ENCODE peak calls at places on chromosomes 12 and 14, in five cellular contexts. T, V, L, S and A are unnamed samples.

GRCh38 chr14:101474563-101475467 is 86.5 kb upstream of the DIO3 start:
- DNase-seq in T (no peak), V (no peak), L (no peak), S (no peak), A (no peak)

GRCh38 chr12:95099270-95099790 is 25.9 kb upstream of the NR2C1 start:
- DNase-seq in T (no peak), V (no peak), L (no peak), S (no peak), A (no peak)

GRCh38 chr12:45324391-45324790 is 108.5 kb downstream of the ANO6 start:
- DNase-seq in T (no peak), V (no peak), L (no peak), S (no peak), A (no peak)

GRCh38 chr14:75257241-75257640 is 21.4 kb upstream of the FOS start:
- DNase-seq in T (no peak), V (no peak), L (no peak), S (no peak), A (no peak)

GRCh38 chr12:92552412-92553108 is 150.2 kb upstream of the PLEKHG7 start:
- DNase-seq in T (no peak), V (no peak), L (no peak), S (no peak), A (no peak)

GRCh38 chr12:126752021-126752420 is 1514.9 kb upstream of the TMEM132C start:
- DNase-seq in T (no peak), V (no peak), L (no peak), S (no peak), A (no peak)

GRCh38 chr14:49497725-49498348 is 88.3 kb downstream of the RPS29 start:
- DNase-seq in T (peak; percentile 77), V (no peak), L (no peak), S (no peak), A (no peak)

GRCh38 chr12:129052373-129052772 is 199.1 kb downstream of the GLT1D1 start:
- DNase-seq in T (no peak), V (no peak), L (no peak), S (no peak), A (no peak)

GRCh38 chr12:92408072-92408900 is 262.6 kb upstream of the BTG1 start:
- DNase-seq in T (peak; percentile 83), V (no peak), L (peak; percentile 17), S (no peak), A (no peak)

GRCh38 chr12:78863482-78864427 is 819 bp upstream of the SYT1 start:
- DNase-seq in T (no peak), V (no peak), L (no peak), S (no peak), A (no peak)

GRCh38 chr12:122537021-122537420 is 10.0 kb downstream of the KNTC1 start:
- DNase-seq in T (no peak), V (no peak), L (no peak), S (no peak), A (no peak)

GRCh38 chr12:1966561-1967211 is 37.6 kb downstream of the DCP1B start:
- DNase-seq in T (no peak), V (no peak), L (no peak), S (peak; percentile 35), A (no peak)

GRCh38 chr14:23414254-23414653 is 6.2 kb upstream of the MYH6 start:
- DNase-seq in T (no peak), V (no peak), L (no peak), S (no peak), A (no peak)

GRCh38 chr12:12582895-12583303 is 20.2 kb upstream of the DUSP16 start:
- DNase-seq in T (peak; percentile 62), V (no peak), L (no peak), S (no peak), A (no peak)

GRCh38 chr14:101495827-101496778 is 65.2 kb upstream of the DIO3 start:
- DNase-seq in T (no peak), V (no peak), L (no peak), S (no peak), A (no peak)

GRCh38 chr14:104224516-104225281 is 86.3 kb downstream of the KIF26A start:
- DNase-seq in T (peak; percentile 15), V (no peak), L (no peak), S (peak; percentile 28), A (peak; percentile 11)

GRCh38 chr12:107767466-107767865 is 6.5 kb upstream of the PRDM4 start:
- DNase-seq in T (no peak), V (no peak), L (no peak), S (no peak), A (no peak)

GRCh38 chr14:27712364-27712763 is 1054.2 kb upstream of the FOXG1 start:
- DNase-seq in T (no peak), V (no peak), L (no peak), S (no peak), A (no peak)

GRCh38 chr12:124569375-124570148 is 2.1 kb upstream of the NCOR2 start:
- DNase-seq in T (no peak), V (no peak), L (no peak), S (no peak), A (no peak)

GRCh38 chr14:102694530-102695171 is 82.6 kb upstream of the TRAF3 start:
- DNase-seq in T (peak; percentile 80), V (peak; percentile 46), L (peak; percentile 41), S (peak; percentile 42), A (peak; percentile 8)

GRCh38 chr12:89225808-89226368 is 126.4 kb downstream of the DUSP6 start:
- DNase-seq in T (peak; percentile 54), V (no peak), L (peak; percentile 41), S (peak; percentile 9), A (no peak)

GRCh38 chr12:112419269-112420133 is 754 bp downstream of the PTPN11 start:
- DNase-seq in T (peak; percentile 60), V (no peak), L (peak; percentile 83), S (peak; percentile 67), A (no peak)

GRCh38 chr12:101747695-101748094 is 8.4 kb upstream of the SYCP3 start:
- DNase-seq in T (no peak), V (no peak), L (no peak), S (no peak), A (no peak)

GRCh38 chr12:109766251-109766778 is 52.7 kb downstream of the FAM222A start:
- DNase-seq in T (no peak), V (no peak), L (no peak), S (no peak), A (no peak)

GRCh38 chr12:54033980-54034783 is 1.3 kb downstream of the HOXC5 start:
- DNase-seq in T (no peak), V (no peak), L (no peak), S (no peak), A (no peak)

GRCh38 chr12:8145754-8146415 is 10.9 kb upstream of the ZNF705A start:
- DNase-seq in T (no peak), V (no peak), L (peak; percentile 14), S (peak; percentile 63), A (no peak)

GRCh38 chr12:93567174-93567573 is 5.3 kb upstream of the SOCS2 start:
- DNase-seq in T (no peak), V (no peak), L (no peak), S (no peak), A (no peak)
- H3K27ac ChIP-seq in T (no peak overlapping the region), V (no peak overlapping the region), L (no peak overlapping the region), S (no peak overlapping the region), A (no peak overlapping the region)

GRCh38 chr12:32681272-32681671 is 2.2 kb downstream of the DNM1L start:
- DNase-seq in T (no peak), V (no peak), L (no peak), S (no peak), A (no peak)

GRCh38 chr12:32686340-32686739 is 7.2 kb downstream of the DNM1L start:
- DNase-seq in T (no peak), V (no peak), L (no peak), S (no peak), A (no peak)

GRCh38 chr12:32679091-32679909 is at the start of gene DNM1L:
- DNase-seq in T (peak; percentile 95), V (peak; percentile 91), L (peak; percentile 91), S (peak; percentile 96), A (peak; percentile 93)

GRCh38 chr12:32679910-32680217 is 763 bp downstream of the DNM1L start:
- DNase-seq in T (no peak), V (no peak), L (no peak), S (no peak), A (no peak)

GRCh38 chr12:32680787-32681186 is 1.7 kb downstream of the DNM1L start:
- DNase-seq in T (no peak), V (no peak), L (no peak), S (no peak), A (no peak)
- H3K27ac ChIP-seq in T (no peak overlapping the region), V (no peak overlapping the region), L (peak overlapping the region; percentile 87), S (no peak overlapping the region), A (no peak overlapping the region)

DNA sequence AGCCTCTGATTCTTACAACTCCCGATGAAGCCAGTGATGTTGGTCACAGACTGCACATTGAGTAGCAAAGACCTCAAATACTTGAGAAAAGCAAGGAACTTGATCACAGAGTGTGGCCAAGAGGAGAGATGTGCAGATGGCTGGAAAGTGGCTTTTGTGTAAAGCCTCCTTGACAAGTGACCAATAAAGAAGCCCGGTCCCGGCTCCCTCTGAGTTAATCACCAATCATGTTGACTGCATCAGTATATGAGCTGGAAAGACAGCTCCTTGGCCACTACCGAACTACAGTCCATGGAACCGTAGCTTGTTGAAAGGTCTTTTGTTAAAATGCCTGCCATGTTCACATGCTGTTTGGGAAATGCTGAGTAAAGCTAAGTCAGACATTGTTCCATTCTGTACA is 23.7 kb upstream of the SERPINA6 start:
- DNase-seq in T (no peak), V (no peak), L (no peak), S (no peak), A (no peak)
- H3K27ac ChIP-seq in T (no peak overlapping the region), V (no peak overlapping the region), L (no peak overlapping the region), S (no peak overlapping the region), A (no peak overlapping the region)

GRCh38 chr12:30969606-30970395 is 43.3 kb downstream of the TSPAN11 start:
- DNase-seq in T (no peak), V (no peak), L (no peak), S (no peak), A (no peak)

GRCh38 chr12:30973171-30973570 is 46.6 kb downstream of the TSPAN11 start:
- DNase-seq in T (no peak), V (no peak), L (no peak), S (no peak), A (no peak)

GRCh38 chr12:30973830-30974229 is 47.3 kb downstream of the TSPAN11 start:
- DNase-seq in T (no peak), V (no peak), L (no peak), S (no peak), A (no peak)

GRCh38 chr12:30970559-30971202 is 44.1 kb downstream of the TSPAN11 start:
- DNase-seq in T (no peak), V (no peak), L (no peak), S (peak; percentile 37), A (no peak)

GRCh38 chr12:30972035-30972434 is 45.5 kb downstream of the TSPAN11 start:
- DNase-seq in T (no peak), V (no peak), L (no peak), S (no peak), A (no peak)
- H3K27ac ChIP-seq in T (no peak overlapping the region), V (no peak overlapping the region), L (no peak overlapping the region), S (no peak overlapping the region), A (no peak overlapping the region)

DNA sequence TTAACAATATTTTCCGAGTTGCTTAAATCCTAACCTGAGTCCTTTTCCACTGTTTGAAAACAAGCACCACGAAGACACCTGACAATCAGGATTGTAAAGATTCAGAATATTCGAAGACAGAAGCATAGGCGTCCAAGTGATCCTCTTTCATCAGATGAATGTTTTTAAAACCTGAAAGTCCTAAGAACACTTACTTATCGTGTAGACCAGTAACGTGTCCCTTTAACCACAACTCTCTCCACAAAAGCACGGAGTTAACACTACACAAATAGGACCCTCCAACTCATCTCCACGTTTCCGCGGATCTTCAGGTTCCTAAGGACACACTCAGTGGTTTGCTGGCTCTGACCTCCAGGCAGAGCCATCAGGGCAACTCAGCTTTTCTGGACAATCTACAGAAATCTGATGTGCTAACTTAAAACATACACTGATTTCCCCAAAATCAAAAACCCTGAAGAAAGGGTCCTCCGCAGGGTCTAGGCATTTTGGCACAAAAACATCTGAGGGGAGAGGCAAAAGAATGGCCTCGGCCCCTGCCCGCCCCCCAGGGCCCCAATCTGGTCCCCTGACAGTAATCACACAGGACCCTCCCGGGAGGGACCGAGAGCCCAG is 1.1 kb downstream of the DICER1 start:
- DNase-seq in T (peak; percentile 39), V (no peak), L (no peak), S (no peak), A (no peak)
- H3K27ac ChIP-seq in T (peak overlapping the region; percentile 62), V (peak overlapping the region; percentile 25), L (peak overlapping the region; percentile 95), S (peak overlapping the region; percentile 97), A (peak overlapping the region; percentile 89)